ENCODE peak calls at places on chromosomes 7 and 10, in seven cellular contexts. P is lower leg skin, A is HepG2, N is GM06990, U is astrocyte of the cerebellum, E is neural progenitor cell, L is OCI-LY7. B is an unnamed sample.

GRCh38 chr7:49773939-49774458 is 561 bp downstream of the VWC2 start:
- DNase-seq in P (no peak), A (no peak), N (no peak), U (no peak), E (peak), L (no peak), B (no peak)

GRCh38 chr7:27551803-27552202 is 110.9 kb downstream of the HIBADH start:
- DNase-seq in P (no peak), A (no peak), N (no peak), U (no peak), E (no peak), L (no peak), B (no peak)

GRCh38 chr10:127587668-127588395 is 38.7 kb downstream of the NPS start:
- DNase-seq in P (no peak), A (no peak), N (no peak), U (no peak), E (no peak), L (no peak), B (no peak)

GRCh38 chr7:11427686-11428273 is 404.2 kb downstream of the THSD7A start:
- DNase-seq in P (no peak), A (peak), N (no peak), U (peak), E (peak), L (peak), B (no peak)

GRCh38 chr7:36440880-36441279 is 51.2 kb downstream of the ANLN start:
- DNase-seq in P (no peak), A (peak), N (no peak), U (peak), E (peak), L (no peak), B (no peak)

GRCh38 chr10:96416643-96417042 is 57.8 kb upstream of the OPALIN start:
- DNase-seq in P (no peak), A (peak), N (no peak), U (peak), E (no peak), L (no peak), B (no peak)

GRCh38 chr10:96740579-96741281 is 20.4 kb upstream of the PIK3AP1 start:
- DNase-seq in P (peak), A (no peak), N (no peak), U (no peak), E (no peak), L (peak), B (peak)

GRCh38 chr10:6102128-6102527 is 13.3 kb downstream of the RBM17 start:
- DNase-seq in P (no peak), A (no peak), N (no peak), U (no peak), E (no peak), L (no peak), B (peak)

DNA sequence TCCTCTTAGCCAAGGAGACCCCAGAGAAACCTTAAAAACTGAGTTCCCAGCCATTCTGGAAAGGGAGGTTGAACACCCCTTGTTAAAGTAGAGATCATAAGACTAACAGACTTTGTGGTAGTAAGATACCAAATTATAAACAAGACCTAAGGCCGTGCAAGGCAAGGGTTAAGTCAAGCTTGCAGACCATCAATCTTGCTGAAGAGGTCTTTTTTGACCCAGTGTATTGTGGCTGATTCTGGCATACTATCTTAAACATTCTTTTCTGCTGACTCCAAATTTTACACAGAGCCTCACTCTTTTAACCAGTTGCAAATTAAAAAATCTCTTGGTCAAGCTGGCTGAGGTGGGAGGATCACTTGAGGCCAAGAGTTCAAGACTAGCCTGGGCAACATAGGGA is 1.2 kb upstream of the TBRG4 start:
- DNase-seq in P (no peak), A (no peak), N (no peak), U (no peak), E (no peak), L (no peak), B (no peak)
- H3K4me3 ChIP-seq in P (no peak), A (peak), N (no peak), U (peak), E (peak), L (peak), B (peak)

GRCh38 chr7:127153315-127153714 is 99.4 kb downstream of the GRM8 start:
- DNase-seq in P (no peak), A (no peak), N (no peak), U (no peak), E (no peak), L (no peak), B (no peak)
- H3K4me3 ChIP-seq in P (no peak), A (no peak), N (no peak), U (no peak), E (no peak), L (no peak), B (no peak)

DNA sequence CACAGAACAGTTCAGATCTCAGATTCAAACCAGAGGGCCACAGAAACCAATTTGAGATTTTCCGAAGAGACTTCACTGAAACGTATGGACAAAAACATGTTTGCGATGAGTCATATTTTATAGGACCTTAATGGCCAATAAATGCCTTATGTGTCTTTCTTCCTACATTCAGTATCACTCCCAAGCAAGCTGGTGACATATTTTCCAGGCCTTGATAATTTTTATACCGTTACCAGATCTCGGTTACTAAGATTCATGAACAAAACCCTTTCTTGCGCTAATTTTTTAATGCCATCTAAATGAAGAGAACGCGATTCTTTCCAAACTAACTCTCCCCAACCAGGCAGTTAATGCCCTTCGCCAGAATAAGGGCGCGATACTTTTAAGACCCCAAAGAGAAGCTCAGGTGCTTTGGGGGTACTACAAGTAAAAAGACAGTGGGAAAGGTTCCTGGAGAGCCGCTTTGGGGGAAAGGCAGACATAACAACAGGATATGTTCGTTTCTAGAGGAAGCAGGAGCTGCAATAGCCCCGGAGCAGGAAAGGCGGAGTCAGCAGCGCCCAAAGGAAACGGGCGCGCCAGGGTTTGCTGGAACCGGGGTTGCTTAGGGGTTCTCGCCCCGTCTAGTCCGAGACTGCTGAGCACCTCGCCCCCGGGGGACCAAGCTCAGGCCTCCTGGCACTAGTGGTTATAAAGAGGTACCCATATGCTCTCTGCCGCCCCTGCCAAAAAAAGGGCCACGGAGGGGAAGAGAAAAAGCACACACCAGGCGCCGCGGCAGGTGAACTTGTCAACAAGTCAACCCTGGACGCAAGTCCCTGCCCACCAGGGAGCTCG is 878 bp downstream of the ICA1 start:
- DNase-seq in P (peak), A (no peak), N (no peak), U (no peak), E (peak), L (no peak), B (peak)
- H3K4me3 ChIP-seq in P (peak), A (no peak), N (peak), U (peak), E (peak), L (no peak), B (peak)

GRCh38 chr10:59887006-59887405 is 19.4 kb downstream of the CCDC6 start:
- DNase-seq in P (no peak), A (no peak), N (no peak), U (no peak), E (no peak), L (no peak), B (no peak)

GRCh38 chr10:59887972-59888640 is 18.2 kb downstream of the CCDC6 start:
- DNase-seq in P (no peak), A (no peak), N (no peak), U (no peak), E (no peak), L (no peak), B (no peak)

GRCh38 chr10:59881640-59882039 is 24.7 kb downstream of the CCDC6 start:
- DNase-seq in P (no peak), A (no peak), N (no peak), U (no peak), E (no peak), L (no peak), B (no peak)

GRCh38 chr10:59880976-59881510 is 25.3 kb downstream of the CCDC6 start:
- DNase-seq in P (no peak), A (no peak), N (peak), U (no peak), E (no peak), L (no peak), B (no peak)

DNA sequence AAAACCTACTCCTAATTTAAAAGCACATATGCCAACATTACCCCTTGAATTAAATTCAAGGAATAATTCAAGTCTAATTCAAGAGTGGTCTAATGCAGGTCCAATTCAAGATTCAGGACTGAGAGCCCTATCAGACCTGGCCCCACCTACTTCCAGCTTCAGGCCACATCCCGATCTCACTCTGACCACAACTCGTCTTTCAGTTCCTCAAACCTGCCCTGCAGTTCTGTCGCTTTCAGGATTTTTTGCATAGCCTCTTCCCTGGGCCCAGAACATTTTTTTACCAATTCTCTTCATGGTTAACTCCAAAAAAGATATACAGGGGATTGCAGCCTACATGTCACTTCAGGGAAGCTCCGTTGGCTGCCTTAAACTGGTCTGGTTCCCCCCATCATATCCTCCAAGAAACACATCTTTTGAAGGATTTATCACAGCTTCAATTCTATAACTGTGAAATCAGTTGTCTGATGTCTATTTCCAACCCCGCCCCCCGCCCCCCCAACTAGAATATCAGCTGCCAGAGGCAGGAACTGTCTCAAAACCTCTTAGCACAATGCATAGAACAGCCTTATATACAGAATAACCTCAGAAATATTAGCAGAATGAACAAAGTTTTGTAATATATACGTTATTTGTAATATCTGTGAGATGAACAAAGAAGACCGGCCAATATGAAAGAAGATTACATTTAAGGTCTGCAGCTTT is 20.8 kb downstream of the CCDC6 start:
- DNase-seq in P (no peak), A (no peak), N (peak), U (no peak), E (no peak), L (peak), B (no peak)
- H3K4me3 ChIP-seq in P (no peak), A (no peak), N (peak), U (no peak), E (no peak), L (peak), B (no peak)

DNA sequence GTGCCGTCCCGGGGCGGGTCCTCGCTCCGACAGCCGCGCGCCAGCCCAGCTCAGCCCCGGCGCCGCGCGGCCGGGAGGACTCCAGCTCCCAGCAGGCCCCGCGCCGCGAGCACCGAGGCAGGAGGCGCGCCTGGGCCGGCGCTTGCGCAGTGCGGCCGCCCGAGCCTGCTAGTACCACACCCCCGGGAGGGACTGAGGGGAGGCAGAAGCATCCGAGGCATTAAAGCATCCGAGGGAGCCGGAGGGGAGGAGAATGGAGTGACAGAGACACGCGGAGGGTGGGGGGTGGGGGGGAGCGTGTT is at the start of gene GRK5:
- DNase-seq in P (peak), A (peak), N (peak), U (peak), E (peak), L (peak), B (peak)
- H3K4me3 ChIP-seq in P (peak), A (peak), N (peak), U (peak), E (peak), L (peak), B (peak)

B was measured in right lobe of liver.